ENCODE peak calls at places on chromosomes 5 and 9, in ten cellular contexts. C is Caki2, G is uterus, M is lung microvascular endothelial cell, V is chondrocyte, F is NCI-H1417, I is AG08395, A is amygdala, L is mesendoderm, N is A172. H is an unnamed sample.

GRCh38 chr5:16082053-16082452 is 97.5 kb downstream of the MARCHF11 start:
- DNase-seq in C (no peak), G (no peak), M (no peak), V (no peak), F (no peak), I (no peak), A (no peak), L (no peak), N (no peak), H (no peak)

GRCh38 chr9:34701769-34702736 is 7.9 kb downstream of the CCL21 start:
- DNase-seq in C (peak; percentile 62), G (peak; percentile 87), M (peak; percentile 82), V (peak; percentile 94), F (peak; percentile 57), I (peak; percentile 93), A (peak; percentile 67), L (peak; percentile 76), N (peak; percentile 51), H (peak; percentile 87)

GRCh38 chr5:40442346-40442745 is 237.4 kb upstream of the PTGER4 start:
- DNase-seq in C (no peak), G (no peak), M (peak; percentile 70), V (no peak), F (no peak), I (no peak), A (no peak), L (peak; percentile 55), N (no peak), H (peak; percentile 22)

GRCh38 chr5:2038337-2039179 is 155.8 kb upstream of the IRX4 start:
- DNase-seq in C (peak; percentile 80), G (peak; percentile 38), M (peak; percentile 48), V (no peak), F (peak; percentile 56), I (peak; percentile 78), A (peak; percentile 38), L (peak; percentile 94), N (no peak), H (peak; percentile 72)

GRCh38 chr9:36436909-36437308 is 36.8 kb upstream of the RNF38 start:
- DNase-seq in C (no peak), G (no peak), M (peak; percentile 58), V (no peak), F (no peak), I (peak; percentile 4), A (peak; percentile 11), L (no peak), N (no peak), H (no peak)

GRCh38 chr9:36327903-36328302 is 69.7 kb upstream of the GNE start:
- DNase-seq in C (peak; percentile 37), G (no peak), M (peak; percentile 22), V (no peak), F (no peak), I (peak; percentile 61), A (no peak), L (peak; percentile 48), N (peak; percentile 43), H (no peak)

GRCh38 chr9:131030978-131031641 is 22.1 kb downstream of the LAMC3 start:
- DNase-seq in C (no peak), G (no peak), M (no peak), V (no peak), F (no peak), I (no peak), A (no peak), L (no peak), N (no peak), H (no peak)

GRCh38 chr9:81456431-81456970 is 232.8 kb downstream of the TLE1 start:
- DNase-seq in C (no peak), G (no peak), M (no peak), V (no peak), F (no peak), I (peak; percentile 68), A (no peak), L (no peak), N (peak; percentile 72), H (peak; percentile 40)

GRCh38 chr9:3809724-3810123 is 283.9 kb upstream of the RFX3 start:
- DNase-seq in C (peak; percentile 63), G (no peak), M (no peak), V (no peak), F (no peak), I (peak; percentile 40), A (no peak), L (no peak), N (peak; percentile 92), H (no peak)

GRCh38 chr5:177513500-177513899 is 3.3 kb downstream of the DDX41 start:
- DNase-seq in C (no peak), G (no peak), M (no peak), V (no peak), F (no peak), I (no peak), A (no peak), L (no peak), N (no peak), H (no peak)

GRCh38 chr9:6355728-6356127 is 27.6 kb downstream of the TPD52L3 start:
- DNase-seq in C (peak; percentile 15), G (no peak), M (peak; percentile 60), V (no peak), F (no peak), I (peak; percentile 54), A (no peak), L (no peak), N (peak; percentile 23), H (peak; percentile 34)

GRCh38 chr5:32193591-32193990 is 19.5 kb upstream of the GOLPH3 start:
- DNase-seq in C (peak; percentile 87), G (peak; percentile 73), M (peak; percentile 74), V (no peak), F (peak; percentile 92), I (no peak), A (no peak), L (no peak), N (peak; percentile 88), H (peak; percentile 46)

GRCh38 chr5:66343370-66344071 is 199.4 kb downstream of the SREK1 start:
- DNase-seq in C (no peak), G (no peak), M (no peak), V (no peak), F (peak; percentile 29), I (no peak), A (no peak), L (no peak), N (no peak), H (no peak)

GRCh38 chr5:134592141-134592746 is 40.4 kb downstream of the SAR1B start:
- DNase-seq in C (no peak), G (no peak), M (no peak), V (peak; percentile 54), F (no peak), I (peak; percentile 22), A (no peak), L (peak; percentile 93), N (peak; percentile 26), H (no peak)

GRCh38 chr9:99056876-99057664 is 47.8 kb upstream of the TGFBR1 start:
- DNase-seq in C (no peak), G (no peak), M (peak; percentile 50), V (no peak), F (no peak), I (peak; percentile 65), A (no peak), L (no peak), N (peak; percentile 97), H (no peak)

H was measured in hepatic stellate cell.